ENCODE peak calls at places on chromosomes 1 and 21, in five cellular contexts. V is suprapubic skin, E is breast epithelium, S is body of pancreas, P is lower leg skin. C is an unnamed sample.

GRCh38 chr1:38267037-38268036 is 220.7 kb upstream of the POU3F1 start:
- DNase-seq in V (no peak), E (no peak), S (no peak), P (no peak), C (no peak)

GRCh38 chr1:13967707-13968106 is 267.7 kb downstream of the PRDM2 start:
- DNase-seq in V (no peak), E (no peak), S (no peak), P (no peak), C (no peak)

GRCh38 chr1:12095822-12096263 is 32.7 kb downstream of the TNFRSF8 start:
- DNase-seq in V (no peak), E (no peak), S (no peak), P (no peak), C (no peak)

GRCh38 chr1:180609643-180610555 is 21.9 kb upstream of the XPR1 start:
- DNase-seq in V (no peak), E (no peak), S (peak; percentile 51), P (no peak), C (no peak)

GRCh38 chr1:205920159-205920558 is 23.1 kb downstream of the SLC26A9 start:
- DNase-seq in V (peak; percentile 29), E (no peak), S (no peak), P (no peak), C (no peak)

GRCh38 chr1:3491291-3492246 is 37.1 kb downstream of the ARHGEF16 start:
- DNase-seq in V (peak; percentile 84), E (peak; percentile 68), S (peak; percentile 71), P (peak; percentile 53), C (peak; percentile 97)

GRCh38 chr1:84772428-84772943 is 82.2 kb upstream of the SSX2IP start:
- DNase-seq in V (peak; percentile 86), E (peak; percentile 66), S (peak; percentile 91), P (peak; percentile 76), C (peak; percentile 47)

GRCh38 chr1:204875255-204875654 is 4.6 kb downstream of the NFASC start:
- DNase-seq in V (no peak), E (no peak), S (no peak), P (no peak), C (no peak)

GRCh38 chr1:206110161-206110560 is 7.0 kb downstream of the AVPR1B start:
- DNase-seq in V (no peak), E (no peak), S (no peak), P (no peak), C (no peak)

GRCh38 chr21:42848932-42849758 is 30.2 kb downstream of the WDR4 start:
- DNase-seq in V (no peak), E (no peak), S (no peak), P (no peak), C (no peak)

GRCh38 chr1:213995603-213996002 is 7.8 kb downstream of the PROX1 start:
- DNase-seq in V (no peak), E (no peak), S (no peak), P (no peak), C (no peak)

GRCh38 chr1:207463021-207463420 is 8.9 kb downstream of the CR2 start:
- DNase-seq in V (no peak), E (no peak), S (no peak), P (no peak), C (no peak)

GRCh38 chr1:246795906-246796694 is 71.9 kb downstream of the SCCPDH start:
- DNase-seq in V (no peak), E (no peak), S (no peak), P (no peak), C (no peak)

GRCh38 chr1:60280764-60281278 is 207.3 kb upstream of the C1orf87 start:
- DNase-seq in V (no peak), E (no peak), S (no peak), P (no peak), C (no peak)

GRCh38 chr1:159753386-159753785 is 27.4 kb upstream of the DUSP23 start:
- DNase-seq in V (no peak), E (no peak), S (peak; percentile 28), P (no peak), C (no peak)

GRCh38 chr1:15446212-15446611 is 8.0 kb downstream of the CTRC start:
- DNase-seq in V (no peak), E (no peak), S (no peak), P (no peak), C (no peak)

GRCh38 chr1:183270541-183271141 is 84.6 kb downstream of the LAMC2 start:
- DNase-seq in V (no peak), E (no peak), S (no peak), P (no peak), C (no peak)

GRCh38 chr1:70034403-70034802 is 171.0 kb downstream of the LRRC40 start:
- DNase-seq in V (no peak), E (no peak), S (no peak), P (no peak), C (no peak)

GRCh38 chr1:156502749-156503671 is 2.4 kb upstream of the MEF2D start:
- DNase-seq in V (peak; percentile 88), E (peak; percentile 92), S (peak; percentile 82), P (peak; percentile 83), C (no peak)

GRCh38 chr21:35046223-35046690 is 2.8 kb downstream of the RUNX1 start:
- DNase-seq in V (no peak), E (no peak), S (no peak), P (no peak), C (no peak)

GRCh38 chr1:234778215-234779159 is 168.5 kb upstream of the IRF2BP2 start:
- DNase-seq in V (peak; percentile 78), E (peak; percentile 23), S (no peak), P (no peak), C (no peak)

GRCh38 chr1:17606826-17607440 is 67.4 kb downstream of the ARHGEF10L start:
- DNase-seq in V (peak; percentile 82), E (peak; percentile 62), S (peak; percentile 74), P (peak; percentile 72), C (peak; percentile 63)

GRCh38 chr1:88900883-88901282 is 9.5 kb upstream of the GTF2B start:
- DNase-seq in V (no peak), E (no peak), S (no peak), P (no peak), C (no peak)

GRCh38 chr1:27666791-27667254 is 5.2 kb downstream of the IFI6 start:
- DNase-seq in V (no peak), E (no peak), S (no peak), P (no peak), C (no peak)

GRCh38 chr1:43367904-43368645 is at the start of gene ELOVL1:
- DNase-seq in V (peak; percentile 93), E (peak; percentile 89), S (peak; percentile 94), P (peak; percentile 89), C (peak; percentile 98)

GRCh38 chr1:222181191-222181590 is 366.7 kb downstream of the HHIPL2 start:
- DNase-seq in V (no peak), E (no peak), S (no peak), P (no peak), C (no peak)

GRCh38 chr1:222187566-222187965 is 360.3 kb downstream of the HHIPL2 start:
- DNase-seq in V (no peak), E (no peak), S (no peak), P (no peak), C (no peak)

DNA sequence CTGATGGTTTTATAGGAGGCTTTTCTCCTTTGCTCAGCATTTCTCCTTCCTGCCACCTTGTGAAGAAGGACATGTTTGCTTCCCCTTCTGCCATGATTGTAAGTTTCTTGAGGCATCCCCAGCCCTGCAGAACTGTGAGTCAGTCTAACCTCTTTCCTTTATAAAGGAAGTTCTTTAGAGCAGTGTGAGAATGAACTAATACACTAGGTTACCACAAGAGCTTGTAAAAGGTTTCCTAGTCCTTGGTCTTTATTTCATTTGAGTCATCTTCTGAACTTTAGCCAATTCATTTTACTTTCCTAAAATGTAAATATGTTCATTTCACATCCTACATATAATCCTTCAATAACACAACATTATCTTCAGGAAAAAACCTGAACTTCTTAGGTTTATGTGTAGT is 365.3 kb downstream of the HHIPL2 start:
- DNase-seq in V (no peak), E (no peak), S (no peak), P (no peak), C (no peak)
- TF ChIP-seq POLR2A in V (no peak), E (no peak), S (no peak), P (no peak), C (no peak)

GRCh38 chr1:211830055-211830329 is 571 bp downstream of the LPGAT1 start:
- DNase-seq in V (no peak), E (no peak), S (no peak), P (no peak), C (no peak)
- TF ChIP-seq POLR2A in V (no peak), E (no peak), S (no peak), P (no peak), C (no peak)

GRCh38 chr21:22343721-22344120 is 1345.5 kb downstream of the NCAM2 start:
- DNase-seq in V (no peak), E (no peak), S (no peak), P (no peak), C (no peak)

GRCh38 chr21:22343303-22343702 is 1345.1 kb downstream of the NCAM2 start:
- DNase-seq in V (no peak), E (no peak), S (no peak), P (no peak), C (no peak)

GRCh38 chr21:22342855-22343254 is 1344.6 kb downstream of the NCAM2 start:
- DNase-seq in V (no peak), E (no peak), S (peak; percentile 69), P (no peak), C (no peak)

GRCh38 chr21:22346576-22346975 is 1348.4 kb downstream of the NCAM2 start:
- DNase-seq in V (no peak), E (no peak), S (no peak), P (no peak), C (no peak)

DNA sequence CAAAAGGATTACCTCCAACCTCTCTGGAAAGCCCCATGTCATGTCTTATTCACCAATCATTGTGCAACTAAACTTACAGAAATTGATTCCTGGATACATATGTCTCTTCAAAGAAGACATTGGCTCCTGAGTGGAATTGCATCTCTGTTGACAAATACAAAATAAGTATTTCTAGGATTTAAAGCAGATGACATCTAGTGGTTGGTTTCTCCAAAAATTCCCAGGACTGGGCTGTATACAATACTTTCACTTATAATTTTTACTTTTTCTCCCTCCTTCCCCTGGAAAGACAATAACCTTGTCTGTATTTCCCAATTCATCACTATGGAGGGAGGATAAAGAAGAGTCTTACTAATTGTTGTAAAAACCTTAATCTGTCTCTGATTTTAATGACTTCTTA is 1347.4 kb downstream of the NCAM2 start:
- DNase-seq in V (no peak), E (no peak), S (no peak), P (no peak), C (no peak)
- TF ChIP-seq POLR2A in V (no peak), E (no peak), S (no peak), P (no peak), C (no peak)

DNA sequence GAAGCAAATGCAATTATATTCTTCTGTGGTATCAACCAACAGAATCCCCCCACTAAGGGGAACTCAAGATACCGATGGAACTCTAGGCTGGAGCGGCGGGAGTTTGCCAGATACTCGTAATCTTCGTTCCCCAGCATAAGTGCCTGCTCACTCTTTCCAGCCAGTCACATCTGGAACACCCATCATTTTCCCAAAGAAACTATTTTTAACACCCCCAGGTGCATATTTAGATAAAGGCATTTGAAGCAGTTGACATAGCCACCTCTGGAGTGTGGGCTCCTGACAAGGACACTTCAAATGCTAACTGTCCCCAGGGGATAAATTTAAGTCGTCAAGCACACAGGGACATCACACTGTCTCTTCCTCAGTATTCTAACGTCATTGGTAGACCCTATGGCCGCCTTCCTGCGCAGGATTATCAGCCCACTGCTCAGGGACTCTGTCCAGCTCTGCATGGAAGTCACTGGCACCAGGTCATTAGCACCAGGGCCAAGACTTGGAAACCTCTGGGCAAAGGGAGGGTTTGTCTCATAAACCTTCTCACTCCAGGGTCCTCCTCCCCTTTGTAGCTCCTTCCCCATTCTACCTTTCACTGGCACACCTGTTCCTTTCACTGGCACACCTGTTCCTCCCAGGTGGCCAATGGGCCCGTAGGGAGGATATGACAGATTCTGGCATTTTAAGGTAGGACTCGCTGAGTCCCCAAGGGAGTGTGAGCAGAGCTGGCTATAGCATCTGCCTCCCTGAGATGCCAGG is 48.8 kb downstream of the H3-3A start:
- DNase-seq in V (no peak), E (no peak), S (no peak), P (no peak), C (no peak)
- TF ChIP-seq POLR2A in V (no peak), E (no peak), S (no peak), P (no peak), C (no peak)